ENCODE peak calls at places on chromosomes 3 and 15, in ten cellular contexts. H is ovary, Z is foreskin keratinocyte, D is epithelial cell of esophagus, C is foreskin fibroblast, Q is omental fat pad, V is GM12878, F is kidney epithelial cell, S is stomach, L is RWPE1. G is an unnamed sample.

GRCh38 chr3:52052831-52053306 is 3.5 kb downstream of the DUSP7 start:
- DNase-seq in H (peak), Z (peak), D (peak), C (peak), Q (peak), V (peak), F (no peak), S (peak), L (peak), G (peak)

GRCh38 chr3:170520996-170521395 is 64.9 kb downstream of the SLC7A14 start:
- DNase-seq in H (no peak), Z (no peak), D (peak), C (peak), Q (no peak), V (no peak), F (no peak), S (no peak), L (no peak), G (no peak)

GRCh38 chr15:94237903-94238302 is 6.5 kb downstream of the MCTP2 start:
- DNase-seq in H (no peak), Z (peak), D (peak), C (no peak), Q (no peak), V (no peak), F (no peak), S (no peak), L (no peak), G (no peak)

GRCh38 chr3:118144919-118145318 is 889.7 kb downstream of the IGSF11 start:
- DNase-seq in H (no peak), Z (no peak), D (no peak), C (no peak), Q (no peak), V (no peak), F (no peak), S (no peak), L (no peak), G (no peak)

GRCh38 chr3:41274944-41275668 is 75.8 kb downstream of the CTNNB1 start:
- DNase-seq in H (no peak), Z (no peak), D (peak), C (peak), Q (no peak), V (no peak), F (peak), S (no peak), L (no peak), G (no peak)

GRCh38 chr3:134419214-134419965 is 45.1 kb upstream of the AMOTL2 start:
- DNase-seq in H (no peak), Z (no peak), D (no peak), C (no peak), Q (no peak), V (no peak), F (no peak), S (no peak), L (no peak), G (no peak)

GRCh38 chr3:160486459-160486869 is 36.9 kb upstream of the TRIM59 start:
- DNase-seq in H (no peak), Z (no peak), D (peak), C (peak), Q (no peak), V (no peak), F (no peak), S (no peak), L (no peak), G (no peak)

GRCh38 chr15:94259121-94259776 is 27.9 kb downstream of the MCTP2 start:
- DNase-seq in H (no peak), Z (no peak), D (no peak), C (peak), Q (no peak), V (no peak), F (no peak), S (no peak), L (peak), G (no peak)

GRCh38 chr3:160968731-160969130 is 136.4 kb downstream of the B3GALNT1 start:
- DNase-seq in H (no peak), Z (no peak), D (no peak), C (peak), Q (no peak), V (no peak), F (no peak), S (no peak), L (no peak), G (no peak)

GRCh38 chr3:138434276-138434874 is at the start of gene ESYT3:
- DNase-seq in H (peak), Z (peak), D (peak), C (peak), Q (no peak), V (no peak), F (peak), S (peak), L (peak), G (peak)

GRCh38 chr3:19688767-19689166 is 245.2 kb downstream of the EFHB start:
- DNase-seq in H (no peak), Z (no peak), D (no peak), C (no peak), Q (no peak), V (no peak), F (no peak), S (no peak), L (no peak), G (no peak)

GRCh38 chr15:99164119-99164518 is 59.2 kb downstream of the SYNM start:
- DNase-seq in H (no peak), Z (no peak), D (no peak), C (no peak), Q (no peak), V (no peak), F (no peak), S (no peak), L (no peak), G (no peak)

GRCh38 chr3:61008168-61008737 is 243.0 kb downstream of the FHIT start:
- DNase-seq in H (no peak), Z (no peak), D (no peak), C (no peak), Q (no peak), V (no peak), F (no peak), S (no peak), L (no peak), G (no peak)

GRCh38 chr3:150158974-150159625 is 188.4 kb upstream of the PFN2 start:
- DNase-seq in H (no peak), Z (no peak), D (no peak), C (peak), Q (no peak), V (no peak), F (no peak), S (no peak), L (no peak), G (no peak)

GRCh38 chr3:32897981-32898623 is 53.3 kb upstream of the CCR4 start:
- DNase-seq in H (no peak), Z (no peak), D (peak), C (no peak), Q (no peak), V (no peak), F (no peak), S (no peak), L (no peak), G (no peak)

GRCh38 chr15:43102181-43102580 is 3.7 kb downstream of the UBR1 start:
- DNase-seq in H (no peak), Z (no peak), D (no peak), C (no peak), Q (no peak), V (no peak), F (no peak), S (no peak), L (no peak), G (no peak)

GRCh38 chr3:158909870-158910269 is 108.0 kb downstream of the MFSD1 start:
- DNase-seq in H (peak), Z (no peak), D (peak), C (peak), Q (no peak), V (no peak), F (no peak), S (no peak), L (no peak), G (no peak)

GRCh38 chr3:59189561-59190338 is 139.9 kb upstream of the CFAP20DC start:
- DNase-seq in H (no peak), Z (peak), D (peak), C (no peak), Q (no peak), V (no peak), F (no peak), S (no peak), L (no peak), G (no peak)

GRCh38 chr3:177146646-177147045 is 50.6 kb downstream of the TBL1XR1 start:
- DNase-seq in H (no peak), Z (no peak), D (no peak), C (peak), Q (no peak), V (no peak), F (no peak), S (no peak), L (no peak), G (no peak)

GRCh38 chr3:55007971-55008370 is 80.1 kb upstream of the LRTM1 start:
- DNase-seq in H (no peak), Z (no peak), D (no peak), C (no peak), Q (no peak), V (no peak), F (no peak), S (no peak), L (no peak), G (no peak)

GRCh38 chr15:62752687-62753517 is 289.6 kb upstream of the TPM1 start:
- DNase-seq in H (no peak), Z (peak), D (peak), C (peak), Q (no peak), V (no peak), F (no peak), S (no peak), L (no peak), G (no peak)

GRCh38 chr3:56691165-56692000 is 8.3 kb upstream of the TASOR start:
- DNase-seq in H (no peak), Z (peak), D (peak), C (no peak), Q (no peak), V (no peak), F (no peak), S (no peak), L (peak), G (no peak)

GRCh38 chr3:158111861-158112260 is 2.0 kb downstream of the RSRC1 start:
- DNase-seq in H (no peak), Z (no peak), D (peak), C (no peak), Q (no peak), V (no peak), F (no peak), S (no peak), L (no peak), G (no peak)

GRCh38 chr3:32097768-32098167 is 8.7 kb upstream of the GPD1L start:
- DNase-seq in H (no peak), Z (no peak), D (no peak), C (no peak), Q (no peak), V (no peak), F (no peak), S (no peak), L (no peak), G (no peak)

GRCh38 chr3:190486201-190486865 is 27.6 kb upstream of the IL1RAP start:
- DNase-seq in H (no peak), Z (peak), D (peak), C (no peak), Q (no peak), V (no peak), F (no peak), S (no peak), L (peak), G (no peak)

GRCh38 chr15:53160092-53160704 is 370.1 kb upstream of the ONECUT1 start:
- DNase-seq in H (no peak), Z (no peak), D (no peak), C (no peak), Q (no peak), V (no peak), F (no peak), S (no peak), L (no peak), G (no peak)

GRCh38 chr3:181741428-181741827 is 29.7 kb downstream of the SOX2 start:
- DNase-seq in H (no peak), Z (no peak), D (no peak), C (no peak), Q (no peak), V (no peak), F (no peak), S (no peak), L (no peak), G (no peak)

GRCh38 chr15:52780172-52780980 is 9.8 kb downstream of the ONECUT1 start:
- DNase-seq in H (peak), Z (no peak), D (peak), C (peak), Q (peak), V (peak), F (peak), S (peak), L (peak), G (peak)

GRCh38 chr15:89662893-89663673 is 7.8 kb upstream of the KIF7 start:
- DNase-seq in H (peak), Z (peak), D (peak), C (peak), Q (no peak), V (no peak), F (peak), S (peak), L (peak), G (peak)

GRCh38 chr15:52179278-52180195 is 11.7 kb downstream of the GNB5 start:
- DNase-seq in H (peak), Z (peak), D (peak), C (peak), Q (peak), V (peak), F (peak), S (peak), L (peak), G (peak)

GRCh38 chr3:188788621-188789081 is 383.1 kb upstream of the TPRG1 start:
- DNase-seq in H (no peak), Z (peak), D (peak), C (peak), Q (no peak), V (no peak), F (peak), S (no peak), L (peak), G (no peak)

GRCh38 chr3:44065311-44065710 is 176.4 kb upstream of the TOPAZ1 start:
- DNase-seq in H (no peak), Z (no peak), D (peak), C (peak), Q (no peak), V (no peak), F (no peak), S (peak), L (peak), G (no peak)

GRCh38 chr15:100926258-100926657 is 7.1 kb downstream of the LRRK1 start:
- DNase-seq in H (no peak), Z (no peak), D (no peak), C (no peak), Q (no peak), V (no peak), F (no peak), S (no peak), L (no peak), G (no peak)
- TF ChIP-seq CTCF in H (no peak), Z (peak), D (no peak), C (no peak), Q (no peak), V (peak), F (peak), S (no peak), L (no peak), G (no peak)

GRCh38 chr3:50551293-50552057 is 16.1 kb downstream of the C3orf18 start:
- DNase-seq in H (no peak), Z (no peak), D (peak), C (no peak), Q (no peak), V (no peak), F (no peak), S (peak), L (no peak), G (no peak)
- TF ChIP-seq CTCF in H (no peak), Z (peak), D (peak), C (no peak), Q (no peak), V (no peak), F (peak), S (no peak), L (no peak), G (no peak)

DNA sequence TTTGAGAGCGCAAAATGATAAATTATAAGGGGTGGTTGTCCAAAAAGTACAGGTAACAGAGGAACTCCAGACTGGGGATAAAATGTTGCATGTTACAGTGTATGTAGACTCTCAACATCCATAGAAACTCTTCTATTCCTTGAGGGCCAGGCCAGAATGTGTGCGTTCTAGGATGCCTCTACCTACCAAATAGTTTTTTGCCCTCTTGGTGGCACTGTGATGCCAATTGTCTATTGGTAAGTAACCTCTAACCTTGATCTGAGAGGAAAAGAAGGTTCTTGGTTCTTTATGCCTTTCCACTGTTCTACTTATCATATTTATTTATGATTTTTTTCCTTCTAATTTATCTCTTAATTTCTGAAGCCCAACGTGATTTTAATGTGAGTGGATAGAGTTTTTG is 424.6 kb downstream of the GRM7 start:
- DNase-seq in H (no peak), Z (no peak), D (peak), C (no peak), Q (no peak), V (no peak), F (no peak), S (no peak), L (no peak), G (no peak)
- TF ChIP-seq CTCF in H (no peak), Z (no peak), D (peak), C (no peak), Q (no peak), V (no peak), F (no peak), S (no peak), L (no peak), G (no peak)

GRCh38 chr3:81485444-81485865 is 276.0 kb downstream of the GBE1 start:
- DNase-seq in H (no peak), Z (peak), D (peak), C (peak), Q (no peak), V (peak), F (peak), S (no peak), L (no peak), G (no peak)

GRCh38 chr3:81496407-81497104 is 264.9 kb downstream of the GBE1 start:
- DNase-seq in H (no peak), Z (peak), D (peak), C (no peak), Q (no peak), V (no peak), F (no peak), S (no peak), L (no peak), G (no peak)

GRCh38 chr3:81492048-81492447 is 269.4 kb downstream of the GBE1 start:
- DNase-seq in H (no peak), Z (no peak), D (peak), C (peak), Q (no peak), V (no peak), F (no peak), S (no peak), L (no peak), G (no peak)

GRCh38 chr3:81490541-81491288 is 270.7 kb downstream of the GBE1 start:
- DNase-seq in H (peak), Z (peak), D (peak), C (peak), Q (peak), V (peak), F (peak), S (peak), L (peak), G (peak)
- TF ChIP-seq CTCF in H (peak), Z (peak), D (peak), C (peak), Q (no peak), V (peak), F (peak), S (no peak), L (peak), G (peak)

GRCh38 chr3:10417849-10418248 is 87.5 kb downstream of the ATP2B2 start:
- DNase-seq in H (no peak), Z (no peak), D (peak), C (peak), Q (no peak), V (no peak), F (no peak), S (no peak), L (peak), G (no peak)
- TF ChIP-seq CTCF in H (no peak), Z (peak), D (peak), C (peak), Q (no peak), V (peak), F (no peak), S (no peak), L (no peak), G (no peak)